ENCODE peak calls at places on chromosome 11, in four cellular contexts. Q is tibial artery, V is HCT116, W is upper lobe of right lung. E is an unnamed sample.

GRCh38 chr11:74257934-74258553 is 53.4 kb downstream of the P4HA3 start:
- DNase-seq in Q (peak; percentile 66), V (no peak), W (no peak), E (no peak)

GRCh38 chr11:134266440-134266839 is 9.7 kb upstream of the GLB1L3 start:
- DNase-seq in Q (no peak), V (no peak), W (no peak), E (no peak)

GRCh38 chr11:1152316-1153104 is 5.2 kb upstream of the MUC5AC start:
- DNase-seq in Q (no peak), V (no peak), W (peak; percentile 60), E (peak; percentile 63)

GRCh38 chr11:115990004-115990447 is 485.8 kb upstream of the CADM1 start:
- DNase-seq in Q (no peak), V (no peak), W (peak; percentile 71), E (no peak)

GRCh38 chr11:114819028-114819427 is 140.7 kb downstream of the NXPE2 start:
- DNase-seq in Q (no peak), V (no peak), W (no peak), E (no peak)

GRCh38 chr11:102840018-102840417 is 3.4 kb downstream of the MMP3 start:
- DNase-seq in Q (no peak), V (no peak), W (no peak), E (no peak)

GRCh38 chr11:68750197-68750987 is 928 bp downstream of the TESMIN start:
- DNase-seq in Q (peak; percentile 24), V (no peak), W (no peak), E (no peak)

GRCh38 chr11:99069831-99070444 is 49.2 kb downstream of the CNTN5 start:
- DNase-seq in Q (no peak), V (no peak), W (no peak), E (no peak)

GRCh38 chr11:126140932-126141291 is 70.5 kb downstream of the RPUSD4 start:
- DNase-seq in Q (peak; percentile 73), V (no peak), W (no peak), E (no peak)

GRCh38 chr11:95228081-95228859 is 2.7 kb downstream of the SESN3 start:
- DNase-seq in Q (no peak), V (no peak), W (no peak), E (no peak)

GRCh38 chr11:46490576-46491100 is 99.1 kb upstream of the CHRM4 start:
- DNase-seq in Q (no peak), V (no peak), W (no peak), E (no peak)

GRCh38 chr11:45843158-45843924 is 3.9 kb upstream of the CRY2 start:
- DNase-seq in Q (peak; percentile 92), V (peak; percentile 90), W (peak; percentile 94), E (peak; percentile 97)

GRCh38 chr11:68436985-68437926 is 23.3 kb upstream of the PPP6R3 start:
- DNase-seq in Q (peak; percentile 54), V (no peak), W (no peak), E (no peak)

GRCh38 chr11:96827164-96827563 is 437.4 kb downstream of the JRKL start:
- DNase-seq in Q (no peak), V (no peak), W (no peak), E (no peak)

GRCh38 chr11:79440451-79441158 is at the start of gene TENM4:
- DNase-seq in Q (peak; percentile 64), V (no peak), W (peak; percentile 70), E (peak; percentile 84)
- TF ChIP-seq CTCF in Q (peak; percentile 36), V (no peak), W (peak; percentile 21), E (peak; percentile 24)

GRCh38 chr11:118401151-118401879 is at the start of gene ATP5MG:
- DNase-seq in Q (peak; percentile 85), V (peak; percentile 81), W (peak; percentile 95), E (peak; percentile 89)
- TF ChIP-seq CTCF in Q (no peak), V (no peak), W (no peak), E (no peak)

GRCh38 chr11:111528557-111528956 is 12.0 kb upstream of the LAYN start:
- DNase-seq in Q (no peak), V (no peak), W (no peak), E (no peak)
- TF ChIP-seq CTCF in Q (no peak), V (no peak), W (no peak), E (no peak)

DNA sequence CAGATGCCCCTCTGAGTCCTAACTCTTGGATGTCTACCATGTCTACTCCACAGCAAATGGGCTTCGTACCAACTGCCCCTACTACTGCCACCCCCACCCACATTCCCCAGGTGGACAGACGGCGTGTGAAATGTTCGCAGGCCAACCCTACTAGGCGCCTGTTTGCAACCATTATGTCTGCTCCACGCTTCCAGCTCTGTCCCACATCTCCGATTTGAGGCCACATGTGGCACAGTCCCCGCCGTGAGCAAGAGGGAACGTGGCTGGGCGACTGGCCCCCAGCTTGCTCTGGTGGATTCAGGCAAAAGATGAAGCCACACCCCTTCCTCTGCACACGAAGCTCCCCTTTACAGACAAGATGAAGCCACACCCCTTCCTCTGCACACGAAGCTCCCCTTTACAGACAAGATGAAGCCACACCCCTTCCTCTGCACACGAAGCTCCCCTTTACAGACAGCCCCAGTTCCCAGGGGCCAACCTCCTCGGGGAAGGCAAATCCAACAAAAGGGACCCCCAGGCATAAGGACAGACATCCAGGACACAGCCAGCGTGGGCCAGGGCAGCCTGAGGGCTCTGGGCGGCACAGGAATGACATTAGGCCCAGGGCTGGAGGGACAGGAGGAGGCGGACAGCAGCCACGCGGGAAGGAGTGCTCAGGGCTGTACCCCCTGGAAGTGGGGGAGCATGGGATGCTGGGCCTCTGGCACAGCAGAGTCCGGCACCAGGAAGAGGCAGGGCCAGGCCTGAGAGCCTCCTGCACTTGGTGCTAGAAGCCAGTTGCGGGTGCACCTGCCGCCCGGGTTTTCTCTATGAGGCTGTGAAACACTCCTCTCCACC is 106.2 kb downstream of the SHANK2 start:
- DNase-seq in Q (no peak), V (no peak), W (peak; percentile 50), E (no peak)
- TF ChIP-seq CTCF in Q (no peak), V (no peak), W (no peak), E (no peak)

GRCh38 chr11:47980907-47981621 is 705 bp downstream of the PTPRJ start:
- DNase-seq in Q (no peak), V (no peak), W (peak; percentile 82), E (no peak)
- TF ChIP-seq CTCF in Q (peak; percentile 21), V (peak; percentile 8), W (peak; percentile 23), E (no peak)

DNA sequence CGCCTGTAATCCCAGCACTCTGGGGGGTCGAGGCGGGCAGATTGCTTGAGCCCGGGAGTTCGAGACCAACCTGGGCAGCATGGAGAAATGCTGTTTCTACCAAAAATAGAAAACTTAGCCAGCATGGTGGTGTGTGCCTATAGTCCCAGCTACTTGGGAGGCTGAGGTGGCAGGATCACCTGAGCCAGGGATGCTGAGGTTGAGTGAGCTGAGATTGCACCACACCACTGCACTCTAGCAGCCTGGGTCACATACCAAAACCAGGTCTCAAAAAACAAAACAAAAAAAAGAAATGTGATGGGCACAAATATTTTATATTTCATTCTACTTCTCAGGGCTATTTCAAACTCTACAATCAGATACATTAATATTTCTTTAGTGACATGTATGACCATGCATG is 25.7 kb downstream of the TTC17 start:
- DNase-seq in Q (no peak), V (no peak), W (no peak), E (no peak)
- TF ChIP-seq CTCF in Q (no peak), V (no peak), W (no peak), E (no peak)

GRCh38 chr11:106442032-106442431 is 364.6 kb downstream of the AASDHPPT start:
- DNase-seq in Q (no peak), V (no peak), W (no peak), E (no peak)
- TF ChIP-seq CTCF in Q (no peak), V (no peak), W (no peak), E (no peak)

DNA sequence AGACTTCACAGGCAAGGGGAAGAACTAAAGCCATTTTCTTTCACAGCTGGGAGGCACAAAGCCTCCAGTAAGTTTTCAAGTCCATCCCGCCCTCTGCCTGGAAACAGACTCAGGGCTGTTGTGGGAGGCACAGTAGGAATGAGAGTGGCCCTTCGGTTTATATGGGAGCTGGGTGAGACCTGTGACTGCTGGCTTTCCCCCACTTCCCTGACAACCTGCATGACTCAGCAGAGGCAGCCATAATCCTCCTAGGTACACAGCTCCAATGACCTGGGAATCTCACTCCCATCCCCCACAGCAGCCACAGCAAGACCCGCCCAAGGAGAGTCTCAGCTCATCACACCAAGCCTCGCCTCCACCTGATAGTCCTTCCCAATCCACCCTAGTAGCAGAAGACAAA is 12.1 kb upstream of the TMEM45B start:
- DNase-seq in Q (no peak), V (no peak), W (no peak), E (no peak)
- TF ChIP-seq CTCF in Q (no peak), V (no peak), W (no peak), E (no peak)

E was measured in coronary artery.